ENCODE peak calls at places on chromosomes 3 and 15, in seven cellular contexts. J is naive thymus-derived CD4-positive, alpha-beta T cell; Y is astrocyte; Z is cardiac muscle cell; F is Peyer's patch; O is lower lobe of right lung; Q is IMR-90. S is an unnamed sample.

GRCh38 chr3:140258222-140258724 is 323.3 kb downstream of the CLSTN2 start:
- DNase-seq in J (no peak), Y (no peak), Z (peak; percentile 4), F (no peak), O (no peak), Q (no peak), S (no peak)

GRCh38 chr3:47005212-47006144 is 26.0 kb downstream of the NBEAL2 start:
- DNase-seq in J (peak; percentile 6), Y (no peak), Z (no peak), F (peak; percentile 45), O (no peak), Q (no peak), S (no peak)

GRCh38 chr3:113261996-113262665 is 50.8 kb downstream of the BOC start:
- DNase-seq in J (no peak), Y (peak; percentile 44), Z (peak; percentile 72), F (no peak), O (no peak), Q (no peak), S (no peak)

GRCh38 chr15:100889359-100890058 is 9.9 kb downstream of the ALDH1A3 start:
- DNase-seq in J (no peak), Y (peak; percentile 75), Z (peak; percentile 85), F (peak; percentile 64), O (no peak), Q (peak; percentile 85), S (no peak)

GRCh38 chr3:69364354-69364753 is 21.5 kb downstream of the FRMD4B start:
- DNase-seq in J (no peak), Y (no peak), Z (peak; percentile 26), F (no peak), O (no peak), Q (no peak), S (no peak)

GRCh38 chr15:80437492-80437891 is 33.3 kb downstream of the ARNT2 start:
- DNase-seq in J (no peak), Y (no peak), Z (peak; percentile 43), F (peak; percentile 4), O (no peak), Q (peak; percentile 37), S (no peak)

GRCh38 chr3:9047465-9048346 is 84.4 kb upstream of the RAD18 start:
- DNase-seq in J (no peak), Y (no peak), Z (no peak), F (no peak), O (no peak), Q (no peak), S (no peak)

GRCh38 chr3:46080124-46080991 is 53.1 kb upstream of the XCR1 start:
- DNase-seq in J (no peak), Y (no peak), Z (no peak), F (no peak), O (no peak), Q (no peak), S (no peak)

GRCh38 chr3:69200384-69201068 is 78.1 kb upstream of the LMOD3 start:
- DNase-seq in J (no peak), Y (peak; percentile 59), Z (peak; percentile 68), F (peak; percentile 77), O (no peak), Q (peak; percentile 19), S (peak; percentile 1)

GRCh38 chr3:122397136-122397645 is 13.2 kb downstream of the FAM162A start:
- DNase-seq in J (no peak), Y (peak; percentile 50), Z (peak; percentile 57), F (no peak), O (no peak), Q (peak; percentile 42), S (no peak)

GRCh38 chr3:190728574-190729246 is 133.8 kb downstream of the GMNC start:
- DNase-seq in J (no peak), Y (no peak), Z (peak; percentile 25), F (no peak), O (no peak), Q (no peak), S (no peak)

GRCh38 chr15:23472678-23473077 is 25.6 kb upstream of the GOLGA6L2 start:
- DNase-seq in J (no peak), Y (peak; percentile 13), Z (no peak), F (no peak), O (no peak), Q (no peak), S (no peak)

GRCh38 chr3:100254168-100254777 is 6.5 kb upstream of the TBC1D23 start:
- DNase-seq in J (no peak), Y (peak; percentile 63), Z (peak; percentile 84), F (peak; percentile 69), O (peak; percentile 47), Q (peak; percentile 78), S (no peak)

GRCh38 chr3:46435327-46435726 is 28.3 kb downstream of the CCRL2 start:
- DNase-seq in J (no peak), Y (no peak), Z (no peak), F (no peak), O (no peak), Q (no peak), S (no peak)

GRCh38 chr3:194344012-194344411 is 7.1 kb downstream of the CPN2 start:
- DNase-seq in J (peak; percentile 59), Y (no peak), Z (peak; percentile 69), F (peak; percentile 90), O (peak; percentile 77), Q (peak; percentile 58), S (peak; percentile 35)

GRCh38 chr15:88878720-88879184 is 16.6 kb downstream of the HAPLN3 start:
- DNase-seq in J (peak; percentile 22), Y (no peak), Z (peak; percentile 60), F (peak; percentile 53), O (no peak), Q (peak; percentile 35), S (no peak)

GRCh38 chr3:128006471-128007424 is 45.5 kb upstream of the SEC61A1 start:
- DNase-seq in J (no peak), Y (no peak), Z (peak; percentile 21), F (no peak), O (no peak), Q (no peak), S (no peak)

GRCh38 chr15:35470441-35470840 is 75.5 kb downstream of the DPH6 start:
- DNase-seq in J (no peak), Y (no peak), Z (no peak), F (no peak), O (no peak), Q (no peak), S (no peak)

GRCh38 chr3:37825744-37826143 is 35.9 kb upstream of the CTDSPL start:
- DNase-seq in J (no peak), Y (no peak), Z (no peak), F (no peak), O (no peak), Q (no peak), S (no peak)

GRCh38 chr15:62983956-62984355 is 58.6 kb upstream of the TPM1 start:
- DNase-seq in J (no peak), Y (no peak), Z (no peak), F (no peak), O (no peak), Q (no peak), S (no peak)

GRCh38 chr3:47961815-47962606 is 54.2 kb downstream of the MAP4 start:
- DNase-seq in J (no peak), Y (peak; percentile 12), Z (no peak), F (no peak), O (no peak), Q (no peak), S (no peak)

GRCh38 chr15:60507596-60508424 is 28.9 kb upstream of the ICE2 start:
- DNase-seq in J (no peak), Y (peak; percentile 45), Z (peak; percentile 78), F (peak; percentile 73), O (no peak), Q (peak; percentile 77), S (peak; percentile 17)

GRCh38 chr15:83848315-83849050 is 194.6 kb downstream of the ADAMTSL3 start:
- DNase-seq in J (no peak), Y (peak; percentile 90), Z (peak; percentile 95), F (no peak), O (no peak), Q (peak; percentile 97), S (no peak)

GRCh38 chr3:171490901-171491300 is 30.7 kb upstream of the TNIK start:
- DNase-seq in J (no peak), Y (no peak), Z (no peak), F (no peak), O (no peak), Q (no peak), S (no peak)

GRCh38 chr3:195154793-195155535 is 116.0 kb downstream of the XXYLT1 start:
- DNase-seq in J (no peak), Y (peak; percentile 97), Z (peak; percentile 98), F (peak; percentile 80), O (peak; percentile 90), Q (peak; percentile 97), S (no peak)

GRCh38 chr3:16768956-16769355 is 115.8 kb upstream of the PLCL2 start:
- DNase-seq in J (no peak), Y (peak; percentile 68), Z (peak; percentile 84), F (no peak), O (no peak), Q (no peak), S (no peak)

GRCh38 chr3:42228796-42229195 is 37.2 kb downstream of the CCK start:
- DNase-seq in J (no peak), Y (no peak), Z (peak; percentile 11), F (no peak), O (no peak), Q (peak; percentile 16), S (no peak)

GRCh38 chr3:183264249-183264648 is 11.2 kb downstream of the B3GNT5 start:
- DNase-seq in J (no peak), Y (no peak), Z (no peak), F (no peak), O (no peak), Q (no peak), S (no peak)

GRCh38 chr3:124783696-124784095 is 53.4 kb downstream of the UMPS start:
- DNase-seq in J (no peak), Y (peak; percentile 22), Z (no peak), F (no peak), O (no peak), Q (peak; percentile 61), S (no peak)

GRCh38 chr15:75662823-75663519 is 15.3 kb downstream of the SNX33 start:
- DNase-seq in J (no peak), Y (no peak), Z (no peak), F (no peak), O (no peak), Q (no peak), S (no peak)
- H3K27ac ChIP-seq in J (no peak overlapping the region), Y (no peak overlapping the region), Z (no peak overlapping the region), F (peak overlapping the region; percentile 78), O (peak overlapping the region; percentile 89), Q (no peak overlapping the region), S (no peak overlapping the region)

GRCh38 chr3:177106184-177106583 is 91.1 kb downstream of the TBL1XR1 start:
- DNase-seq in J (no peak), Y (no peak), Z (no peak), F (no peak), O (no peak), Q (no peak), S (no peak)
- H3K4me1 ChIP-seq in J (peaks cover 33% of the 10 kb centered on the region), Y (peaks cover 7% of the 10 kb centered on the region), Z (peaks cover 57% of the 10 kb centered on the region), F (peaks cover under 1% of the 10 kb centered on the region), O (peaks cover 61% of the 10 kb centered on the region), Q (peaks cover 8% of the 10 kb centered on the region), S (peaks cover 7% of the 10 kb centered on the region)

GRCh38 chr3:133676336-133677118 is 14.8 kb upstream of the TOPBP1 start:
- DNase-seq in J (no peak), Y (no peak), Z (no peak), F (no peak), O (no peak), Q (no peak), S (no peak)
- H3K27me3 ChIP-seq in J (peaks cover 3% of the 10 kb centered on the region), Y (peaks cover 44% of the 10 kb centered on the region), Z (peaks cover 34% of the 10 kb centered on the region), F (peaks cover 4% of the 10 kb centered on the region), O (peaks cover 39% of the 10 kb centered on the region), Q (peaks cover 34% of the 10 kb centered on the region), S (peaks cover 19% of the 10 kb centered on the region)

GRCh38 chr3:184391266-184391665 is 11.4 kb downstream of the CHRD start:
- DNase-seq in J (no peak), Y (no peak), Z (no peak), F (no peak), O (no peak), Q (no peak), S (no peak)
- H3K27ac ChIP-seq in J (no peak overlapping the region), Y (no peak overlapping the region), Z (no peak overlapping the region), F (no peak overlapping the region), O (no peak overlapping the region), Q (no peak overlapping the region), S (no peak overlapping the region)

GRCh38 chr3:149620291-149621020 is 37.4 kb downstream of the WWTR1 start:
- DNase-seq in J (no peak), Y (peak; percentile 86), Z (peak; percentile 68), F (no peak), O (no peak), Q (peak; percentile 87), S (no peak)
- H3K4me1 ChIP-seq in J (no peaks in the 10 kb centered on the region), Y (peaks cover 65% of the 10 kb centered on the region), Z (peaks cover 36% of the 10 kb centered on the region), F (no peaks in the 10 kb centered on the region), O (peaks cover 55% of the 10 kb centered on the region), Q (peaks cover 32% of the 10 kb centered on the region), S (no peaks in the 10 kb centered on the region)

S was measured in effector memory CD4-positive, alpha-beta T cell.